ENCODE peak calls at places on chromosomes 5 and 9, in four cellular contexts. E, U, Y and W are unnamed samples.
A peak's percentile ranks its signal among the peaks of the same experiment; 100 is the strongest.

GRCh38 chr9:125160750-125161149 is 17.4 kb upstream of the SCAI start:
- DNase-seq in U (no peak), E (no peak), Y (no peak), W (no peak)

GRCh38 chr9:97237311-97237786 is 70.1 kb upstream of the CCDC180 start:
- DNase-seq in E (no peak), Y (no peak), U (no peak), W (no peak)

GRCh38 chr9:127455299-127455992 is 4.1 kb downstream of the LRSAM1 start:
- DNase-seq in E (no peak), U (no peak), Y (no peak), W (no peak)

GRCh38 chr5:53464722-53465121 is 15.7 kb upstream of the FST start:
- DNase-seq in E (no peak), Y (no peak), U (no peak), W (no peak)

GRCh38 chr5:133643365-133643764 is 31.0 kb upstream of the FSTL4 start:
- DNase-seq in U (no peak), E (peak; percentile 17), Y (no peak), W (no peak)

GRCh38 chr5:21681906-21682305 is 1171.2 kb downstream of the CDH12 start:
- DNase-seq in E (no peak), Y (no peak), U (no peak), W (no peak)

GRCh38 chr9:11194249-11194648 is 581.4 kb upstream of the PTPRD start:
- DNase-seq in E (no peak), U (no peak), Y (no peak), W (no peak)

GRCh38 chr5:158456756-158457155 is 597.8 kb upstream of the CLINT1 start:
- DNase-seq in U (peak; percentile 39), Y (no peak), E (no peak), W (peak; percentile 86)

GRCh38 chr9:128365525-128365924 is 5.6 kb upstream of the URM1 start:
- DNase-seq in Y (no peak), E (no peak), U (no peak), W (no peak)

GRCh38 chr9:126862461-126862830 is 2.0 kb downstream of the ZBTB34 start:
- DNase-seq in U (no peak), E (no peak), Y (no peak), W (no peak)

GRCh38 chr5:56190500-56190899 is 42.6 kb downstream of the ANKRD55 start:
- DNase-seq in E (no peak), U (peak; percentile 60), Y (no peak), W (no peak)

GRCh38 chr9:83047839-83048775 is 14.8 kb downstream of the RASEF start:
- DNase-seq in U (no peak), E (no peak), Y (no peak), W (no peak)

GRCh38 chr5:140043508-140043872 is 391 bp upstream of the NRG2 start:
- DNase-seq in Y (no peak), U (no peak), E (peak; percentile 71), W (no peak)

GRCh38 chr5:41368158-41368557 is 142.2 kb downstream of the PLCXD3 start:
- DNase-seq in U (no peak), Y (no peak), E (no peak), W (no peak)

GRCh38 chr5:125198270-125198974 is 452.0 kb upstream of the ZNF608 start:
- DNase-seq in Y (no peak), E (peak; percentile 93), U (peak; percentile 54), W (no peak)

GRCh38 chr9:127869310-127870152 is 7.9 kb downstream of the AK1 start:
- DNase-seq in U (peak; percentile 90), Y (peak; percentile 91), E (peak; percentile 96), W (no peak)

GRCh38 chr9:108816037-108816436 is 39.7 kb downstream of the ACTL7B start:
- DNase-seq in Y (no peak), U (no peak), E (no peak), W (no peak)

DNA sequence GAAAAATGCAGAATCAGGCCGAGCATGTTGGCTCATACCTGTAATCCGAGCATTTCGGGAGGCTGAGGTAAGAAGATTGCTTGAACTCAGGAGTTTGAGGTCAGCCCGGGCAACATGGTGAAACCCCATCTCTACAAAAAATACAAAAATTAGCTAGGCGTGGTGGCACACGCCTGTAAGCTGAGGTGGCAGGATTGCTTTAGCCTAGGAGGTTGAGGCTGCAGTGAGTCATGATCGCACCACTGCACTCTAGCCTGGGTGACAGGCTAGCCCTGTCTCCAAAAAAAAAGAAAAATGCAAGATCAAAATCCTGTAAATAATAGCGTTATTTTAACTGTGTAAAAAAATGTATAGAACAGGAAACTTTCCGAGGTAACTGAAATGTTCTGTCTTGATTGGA is 39.4 kb downstream of the RNF44 start:
- DNase-seq in Y (no peak), U (no peak), E (no peak), W (no peak)
- H3K36me3 ChIP-seq in Y (peaks cover 4% of the 10 kb centered on the region), U (peaks cover 97% of the 10 kb centered on the region), E (peaks cover 97% of the 10 kb centered on the region), W (peaks cover 5% of the 10 kb centered on the region)

GRCh38 chr9:76902395-76902794 is 3.5 kb downstream of the PRUNE2 start:
- DNase-seq in U (no peak), E (no peak), Y (no peak), W (no peak)
- H3K4me3 ChIP-seq in U (peak overlapping the region; percentile 71), E (no peak overlapping the region), Y (no peak overlapping the region), W (no peak overlapping the region)

GRCh38 chr9:16257604-16258003 is 612.9 kb downstream of the BNC2 start:
- DNase-seq in E (no peak), U (no peak), Y (no peak), W (no peak)
- TF ChIP-seq CTCF in E (peak; percentile 43), U (no peak), Y (no peak), W (peak; percentile 67)

GRCh38 chr9:136047076-136047774 is 47.9 kb downstream of the NACC2 start:
- DNase-seq in E (no peak), U (no peak), Y (no peak), W (no peak)
- H3K36me3 ChIP-seq in E (peaks cover 5% of the 10 kb centered on the region), U (peaks cover 69% of the 10 kb centered on the region), Y (no peaks in the 10 kb centered on the region), W (peaks cover 4% of the 10 kb centered on the region)

DNA sequence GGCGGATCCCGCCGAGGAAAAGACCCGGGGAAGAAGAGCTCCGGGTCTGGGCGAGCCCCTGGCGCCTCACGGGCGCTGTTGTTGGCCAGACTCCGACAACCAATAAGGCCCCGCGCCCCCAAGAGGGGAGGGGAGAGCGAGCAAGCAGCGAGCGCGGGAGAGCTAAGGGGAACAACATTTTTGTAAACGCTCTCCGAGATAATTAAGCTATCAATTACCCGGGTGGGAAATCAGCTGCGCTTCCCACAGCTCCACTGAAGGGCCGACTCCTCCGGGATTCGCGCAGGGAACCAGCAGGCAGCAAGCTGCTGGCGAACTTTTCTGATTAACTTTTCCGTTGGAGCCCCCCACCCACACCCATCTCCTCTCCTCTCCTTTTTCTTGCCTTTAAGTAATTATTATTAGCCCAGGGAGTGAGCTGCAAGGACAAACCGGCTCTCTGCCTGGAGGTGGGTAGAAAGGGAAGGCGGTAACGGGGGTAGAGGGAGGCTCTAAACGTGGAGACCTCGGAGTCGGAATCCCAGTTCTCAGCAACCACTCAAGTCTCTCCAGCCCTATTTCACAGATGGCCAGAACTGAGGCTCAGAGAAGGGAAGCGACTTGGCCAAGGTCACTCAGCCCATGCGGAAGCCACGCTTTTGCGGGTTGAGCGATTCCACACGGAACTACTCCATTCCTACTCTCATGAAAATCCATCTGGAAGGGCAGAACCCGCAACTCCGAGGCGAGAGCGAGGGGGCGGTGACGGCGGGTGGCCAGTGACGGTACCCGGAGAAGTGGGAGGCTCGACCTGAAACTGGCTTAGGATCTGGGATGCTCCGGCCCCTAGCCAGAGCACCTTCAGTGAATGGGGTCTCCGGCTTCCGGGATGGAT is 1.3 kb downstream of the ASTN2 start:
- DNase-seq in Y (no peak), E (peak; percentile 83), U (no peak), W (no peak)
- H3K4me3 ChIP-seq in Y (no peak overlapping the region), E (peak overlapping the region; percentile 93), U (peak overlapping the region; percentile 58), W (peak overlapping the region; percentile 43)

GRCh38 chr5:67047180-67047579 is 149.4 kb downstream of the CD180 start:
- DNase-seq in E (no peak), Y (peak; percentile 49), U (peak; percentile 20), W (no peak)
- TF ChIP-seq CTCF in E (no peak), Y (no peak), U (no peak), W (no peak)

GRCh38 chr5:641331-641765 is 29.2 kb downstream of the CEP72 start:
- DNase-seq in U (no peak), Y (peak; percentile 23), E (no peak), W (no peak)
- H3K36me3 ChIP-seq in U (peaks cover 81% of the 10 kb centered on the region), Y (no peaks in the 10 kb centered on the region), E (peaks cover 95% of the 10 kb centered on the region), W (peaks cover 1% of the 10 kb centered on the region)

GRCh38 chr5:98454904-98455303 is 318.6 kb upstream of the RGMB start:
- DNase-seq in E (no peak), U (no peak), Y (no peak), W (peak; percentile 68)
- H3K4me3 ChIP-seq in E (no peak overlapping the region), U (no peak overlapping the region), Y (no peak overlapping the region), W (no peak overlapping the region)